ENCODE peak calls at places on chromosomes 11 and 22, in four cellular contexts. Y, T, L and E are unnamed samples.

GRCh38 chr11:94179696-94180095 is 51.1 kb downstream of the PANX1 start:
- DNase-seq in Y (no peak), T (no peak), L (no peak), E (no peak)

GRCh38 chr11:132944557-132944920 is 587.8 kb downstream of the OPCML start:
- DNase-seq in L (no peak), Y (no peak), T (no peak), E (no peak)

GRCh38 chr11:129249923-129250322 is 57.8 kb upstream of the ARHGAP32 start:
- DNase-seq in L (no peak), T (no peak), Y (no peak), E (no peak)

GRCh38 chr22:26660961-26661578 is 3.7 kb downstream of the MIAT start:
- DNase-seq in Y (no peak), T (no peak), L (no peak), E (peak)

GRCh38 chr11:86246293-86246675 is 1.7 kb downstream of the EED start:
- DNase-seq in T (no peak), L (no peak), Y (no peak), E (no peak)

GRCh38 chr22:22556995-22557925 is 1.8 kb downstream of the PRAME start:
- DNase-seq in Y (no peak), L (no peak), T (no peak), E (no peak)

GRCh38 chr22:50178471-50178864 is 7.2 kb upstream of the TRABD start:
- DNase-seq in T (no peak), Y (no peak), L (no peak), E (no peak)

GRCh38 chr11:128346808-128347207 is 240.6 kb downstream of the ETS1 start:
- DNase-seq in Y (no peak), L (no peak), T (no peak), E (no peak)

GRCh38 chr22:32329202-32329645 is 28.4 kb upstream of the RFPL3 start:
- DNase-seq in L (no peak), Y (no peak), T (no peak), E (no peak)

GRCh38 chr11:70063121-70063520 is 15.0 kb upstream of the ANO1 start:
- DNase-seq in T (no peak), L (no peak), Y (no peak), E (peak)

GRCh38 chr11:78532991-78533861 is 41.4 kb downstream of the NARS2 start:
- DNase-seq in Y (no peak), T (no peak), L (no peak), E (no peak)

GRCh38 chr11:114821626-114822025 is 143.3 kb downstream of the NXPE2 start:
- DNase-seq in Y (no peak), L (no peak), T (no peak), E (peak)

GRCh38 chr11:76329983-76330382 is 50.9 kb downstream of the THAP12 start:
- DNase-seq in L (no peak), T (no peak), Y (no peak), E (peak)

GRCh38 chr11:3984896-3985295 is 109.7 kb upstream of the RRM1 start:
- DNase-seq in T (no peak), Y (no peak), L (peak), E (peak)

GRCh38 chr11:66974724-66975402 is at the start of gene C11orf86:
- DNase-seq in L (no peak), Y (no peak), T (no peak), E (peak)

GRCh38 chr11:41307371-41308080 is 151.9 kb downstream of the LRRC4C start:
- DNase-seq in Y (no peak), L (no peak), T (no peak), E (no peak)

GRCh38 chr11:35030716-35031213 is 108.2 kb upstream of the CD44 start:
- DNase-seq in T (no peak), L (no peak), Y (peak), E (peak)

GRCh38 chr22:38347944-38348750 is 30.9 kb upstream of the CSNK1E start:
- DNase-seq in T (no peak), Y (no peak), L (no peak), E (no peak)

GRCh38 chr11:96052921-96053631 is 129.2 kb upstream of the MTMR2 start:
- DNase-seq in L (no peak), Y (peak), T (no peak), E (no peak)

GRCh38 chr11:81237139-81237538 is 1496.5 kb downstream of the FAM181B start:
- DNase-seq in L (no peak), Y (peak), T (peak), E (peak)

GRCh38 chr22:42841444-42841843 is 15.6 kb downstream of the ARFGAP3 start:
- DNase-seq in T (no peak), Y (peak), L (no peak), E (no peak)

GRCh38 chr11:61569701-61570100 is 11.2 kb downstream of the SYT7 start:
- DNase-seq in T (no peak), Y (no peak), L (no peak), E (no peak)